ENCODE peak calls at places on chromosomes 13 and 19, in five cellular contexts. W, P, Z, K and U are unnamed samples.

GRCh38 chr19:10603084-10603872 is 16.2 kb upstream of the AP1M2 start:
- DNase-seq in W (peak; percentile 66), P (peak; percentile 40), Z (no peak), K (no peak), U (no peak)

GRCh38 chr19:4052114-4052992 is 14.3 kb downstream of the ZBTB7A start:
- DNase-seq in W (no peak), P (no peak), Z (no peak), K (peak; percentile 97), U (no peak)

GRCh38 chr19:58569191-58569942 is 3.8 kb downstream of the MZF1 start:
- DNase-seq in W (no peak), P (no peak), Z (no peak), K (peak; percentile 24), U (no peak)

GRCh38 chr19:16649734-16650133 is 10.2 kb downstream of the SMIM7 start:
- DNase-seq in W (no peak), P (peak; percentile 24), Z (no peak), K (no peak), U (no peak)

GRCh38 chr13:101916108-101916757 is 463.8 kb downstream of the ITGBL1 start:
- DNase-seq in W (no peak), P (no peak), Z (no peak), K (no peak), U (peak; percentile 46)

GRCh38 chr13:45055198-45055901 is 65.0 kb upstream of the GTF2F2 start:
- DNase-seq in W (peak; percentile 10), P (peak; percentile 95), Z (peak; percentile 83), K (no peak), U (no peak)

GRCh38 chr19:18120127-18120526 is 22.5 kb downstream of the MAST3 start:
- DNase-seq in W (no peak), P (no peak), Z (no peak), K (no peak), U (no peak)

GRCh38 chr13:93244141-93244917 is 17.7 kb downstream of the GPC6 start:
- DNase-seq in W (no peak), P (peak; percentile 62), Z (no peak), K (no peak), U (no peak)

GRCh38 chr19:30236006-30236405 is 136.2 kb upstream of the ZNF536 start:
- DNase-seq in W (no peak), P (peak; percentile 71), Z (no peak), K (no peak), U (no peak)

GRCh38 chr13:43193789-43194188 is 170.4 kb downstream of the DNAJC15 start:
- DNase-seq in W (no peak), P (no peak), Z (no peak), K (no peak), U (no peak)

GRCh38 chr13:112587359-112587766 is 590 bp downstream of the TUBGCP3 start:
- DNase-seq in W (peak; percentile 82), P (peak; percentile 80), Z (no peak), K (peak; percentile 76), U (peak; percentile 79)

GRCh38 chr19:17841810-17842662 is 5.7 kb downstream of the JAK3 start:
- DNase-seq in W (no peak), P (peak; percentile 60), Z (no peak), K (no peak), U (peak; percentile 89)

GRCh38 chr13:19818223-19818842 is 35.6 kb upstream of the PSPC1 start:
- DNase-seq in W (peak; percentile 26), P (no peak), Z (no peak), K (no peak), U (peak; percentile 83)
- TF ChIP-seq CTCF in W (peak; percentile 56), P (peak; percentile 22), Z (peak; percentile 70), K (peak; percentile 73), U (peak; percentile 77)

DNA sequence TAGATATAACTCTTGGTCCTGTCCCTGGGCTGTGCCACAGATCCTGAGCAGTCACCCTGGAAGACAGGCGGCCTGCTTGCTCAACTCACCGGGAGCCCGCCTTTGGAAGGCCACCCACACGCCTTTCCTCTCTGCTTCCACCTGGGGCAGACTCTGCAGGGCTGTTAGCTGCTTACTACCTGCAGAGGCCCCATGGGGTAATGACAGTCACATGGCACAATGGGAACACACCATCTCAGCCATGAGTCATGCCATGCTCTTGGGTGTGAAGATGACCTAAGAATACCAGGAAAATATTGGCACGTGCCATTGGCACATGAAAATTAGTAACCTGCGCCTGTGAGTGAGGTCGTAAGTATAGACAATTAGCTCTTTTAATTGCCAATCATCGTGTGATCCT is 108.6 kb downstream of the COL4A2 start:
- DNase-seq in W (no peak), P (no peak), Z (no peak), K (no peak), U (no peak)
- TF ChIP-seq CTCF in W (no peak), P (no peak), Z (no peak), K (no peak), U (no peak)

DNA sequence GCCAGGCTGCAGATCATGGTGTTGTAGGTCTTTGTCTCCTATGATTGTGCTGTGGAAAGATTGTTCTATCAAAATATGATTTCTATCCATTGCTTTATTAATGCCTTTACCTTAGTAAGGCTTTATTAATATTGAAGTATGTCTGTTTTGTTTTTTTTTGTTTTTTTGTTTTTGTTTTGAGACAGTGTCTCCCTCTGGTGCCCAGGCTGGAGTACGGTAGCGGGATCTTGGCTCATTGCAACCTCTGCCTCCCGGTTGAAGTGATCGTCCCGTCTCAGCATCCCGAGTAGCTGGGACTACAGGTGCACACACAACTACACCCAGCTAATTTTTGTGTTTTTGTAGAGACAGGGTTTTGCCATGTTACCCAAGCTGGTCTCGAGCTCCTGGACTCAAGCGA is 7.7 kb downstream of the IRGC start:
- DNase-seq in W (no peak), P (no peak), Z (no peak), K (no peak), U (no peak)
- TF ChIP-seq CTCF in W (peak; percentile 11), P (peak; percentile 41), Z (peak; percentile 45), K (peak; percentile 71), U (no peak)

DNA sequence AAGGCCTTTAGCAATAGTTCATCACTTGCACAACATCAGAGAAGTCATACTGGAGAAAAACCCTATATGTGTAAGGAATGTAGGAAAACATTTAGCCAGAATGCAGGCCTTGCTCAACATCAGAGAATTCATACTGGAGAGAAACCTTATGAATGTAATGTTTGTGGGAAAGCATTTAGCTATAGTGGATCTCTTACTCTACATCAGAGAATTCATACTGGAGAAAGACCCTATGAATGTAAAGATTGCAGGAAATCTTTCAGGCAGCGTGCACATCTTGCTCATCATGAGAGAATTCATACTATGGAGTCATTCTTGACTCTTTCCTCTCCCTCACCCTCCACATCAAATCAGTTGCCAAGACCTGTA is 19.8 kb downstream of the ZNF583 start:
- DNase-seq in W (no peak), P (no peak), Z (no peak), K (no peak), U (no peak)
- TF ChIP-seq CTCF in W (no peak), P (no peak), Z (no peak), K (no peak), U (no peak)

GRCh38 chr13:104534847-104535246 is 1468.6 kb upstream of the SLC10A2 start:
- DNase-seq in W (no peak), P (no peak), Z (no peak), K (no peak), U (no peak)
- TF ChIP-seq CTCF in W (no peak), P (no peak), Z (no peak), K (no peak), U (no peak)

GRCh38 chr19:52095172-52096014 is at the start of gene ZNF841:
- DNase-seq in W (peak; percentile 86), P (peak; percentile 95), Z (peak; percentile 71), K (peak; percentile 70), U (peak; percentile 77)
- TF ChIP-seq CTCF in W (no peak), P (no peak), Z (no peak), K (no peak), U (no peak)